ENCODE peak calls at places on chromosomes 13 and 19, in six cellular contexts. N, K, R, F, E and P are unnamed samples.

GRCh38 chr13:67549331-67549730 is 319.2 kb upstream of the PCDH9 start:
- DNase-seq in R (no peak), E (no peak), F (no peak), K (no peak), N (no peak), P (no peak)

GRCh38 chr13:113581871-113582270 is 2.7 kb upstream of the TFDP1 start:
- DNase-seq in K (no peak), R (no peak), E (no peak), N (no peak), F (no peak), P (no peak)

GRCh38 chr13:76014618-76015315 is 378.6 kb downstream of the LMO7 start:
- DNase-seq in N (no peak), E (no peak), K (no peak), R (no peak), F (no peak), P (no peak)

GRCh38 chr13:79108914-79109643 is 297.0 kb downstream of the RBM26 start:
- DNase-seq in R (no peak), K (no peak), E (no peak), F (peak), N (no peak), P (no peak)

GRCh38 chr19:9847087-9847671 is 12.1 kb downstream of the PIN1 start:
- DNase-seq in F (no peak), E (peak), R (peak), K (peak), N (peak), P (no peak)

GRCh38 chr13:110991991-110992508 is 77.2 kb upstream of the ANKRD10 start:
- DNase-seq in N (no peak), K (no peak), E (no peak), F (no peak), R (no peak), P (no peak)

GRCh38 chr13:20342326-20342725 is 110.2 kb upstream of the GJB6 start:
- DNase-seq in E (no peak), R (no peak), N (no peak), K (no peak), F (no peak), P (no peak)

GRCh38 chr19:40229484-40229883 is 3.0 kb upstream of the CCNP start:
- DNase-seq in N (no peak), R (peak), E (no peak), K (no peak), F (no peak), P (no peak)

GRCh38 chr13:99033814-99034213 is 56.0 kb upstream of the DOCK9 start:
- DNase-seq in F (peak), E (no peak), N (no peak), R (no peak), K (no peak), P (no peak)

GRCh38 chr13:77584111-77584510 is 48.6 kb downstream of the SCEL start:
- DNase-seq in E (no peak), R (no peak), N (no peak), K (no peak), F (no peak), P (no peak)